ENCODE peak calls at places on chromosome 5, in six cellular contexts. T is aorta; V is head of caudate nucleus; D is pons; C is SK-N-DZ; K is stimulated activated CD4-positive, alpha-beta T cell treated with anti-CD3 and anti-CD28 coated beads, Interleukin-15, amount 100 ng/mL, for 24 hours. O is an unnamed sample.

GRCh38 chr5:65100846-65101678 is 332.3 kb downstream of the CWC27 start:
- DNase-seq in T (peak), V (peak), D (no peak), C (peak), K (peak), O (peak)

GRCh38 chr5:106094128-106094726 is 1576.5 kb downstream of the EFNA5 start:
- DNase-seq in T (no peak), V (no peak), D (no peak), C (peak), K (no peak), O (no peak)

GRCh38 chr5:123776761-123777160 is 264.8 kb downstream of the CSNK1G3 start:
- DNase-seq in T (no peak), V (no peak), D (no peak), C (no peak), K (no peak), O (no peak)

GRCh38 chr5:137304227-137304874 is 194.8 kb downstream of the SPOCK1 start:
- DNase-seq in T (no peak), V (no peak), D (peak), C (no peak), K (no peak), O (peak)

GRCh38 chr5:158599132-158599531 is 500.6 kb downstream of the EBF1 start:
- DNase-seq in T (no peak), V (peak), D (no peak), C (peak), K (no peak), O (no peak)

GRCh38 chr5:147455822-147456221 is 54.0 kb downstream of the DPYSL3 start:
- DNase-seq in T (no peak), V (no peak), D (no peak), C (no peak), K (no peak), O (no peak)

GRCh38 chr5:172082180-172082579 is 75.7 kb upstream of the FBXW11 start:
- DNase-seq in T (no peak), V (no peak), D (no peak), C (no peak), K (no peak), O (no peak)

GRCh38 chr5:5979362-5979760 is 399.0 kb downstream of the MED10 start:
- DNase-seq in T (no peak), V (no peak), D (no peak), C (no peak), K (no peak), O (no peak)

GRCh38 chr5:72470817-72471216 is 36.4 kb downstream of the ZNF366 start:
- DNase-seq in T (no peak), V (no peak), D (no peak), C (no peak), K (no peak), O (no peak)

GRCh38 chr5:80934751-80935150 is 25.4 kb upstream of the RASGRF2 start:
- DNase-seq in T (no peak), V (no peak), D (no peak), C (no peak), K (no peak), O (no peak)

GRCh38 chr5:150346592-150346991 is 10.9 kb upstream of the TCOF1 start:
- DNase-seq in T (no peak), V (no peak), D (no peak), C (no peak), K (no peak), O (no peak)

GRCh38 chr5:89147026-89147425 is 264.0 kb upstream of the MEF2C start:
- DNase-seq in T (no peak), V (no peak), D (no peak), C (no peak), K (no peak), O (no peak)

GRCh38 chr5:180785794-180786221 is 16.8 kb downstream of the MGAT1 start:
- DNase-seq in T (no peak), V (no peak), D (no peak), C (no peak), K (no peak), O (no peak)

GRCh38 chr5:179648410-179648809 is 24.9 kb upstream of the HNRNPH1 start:
- DNase-seq in T (no peak), V (no peak), D (no peak), C (no peak), K (no peak), O (no peak)

GRCh38 chr5:84344788-84345187 is 39.9 kb downstream of the EDIL3 start:
- DNase-seq in T (no peak), V (no peak), D (no peak), C (no peak), K (no peak), O (no peak)

GRCh38 chr5:95686661-95687060 is 3.9 kb upstream of the SPATA9 start:
- DNase-seq in T (no peak), V (no peak), D (no peak), C (no peak), K (no peak), O (no peak)

GRCh38 chr5:14142202-14142855 is 813 bp upstream of the TRIO start:
- DNase-seq in T (no peak), V (no peak), D (no peak), C (peak), K (peak), O (no peak)

O was measured in right lobe of liver.